ENCODE peak calls at places on chromosomes 5 and 9, in four cellular contexts. H is HCT116, G is HepG2, L is K562. V is an unnamed sample. For H3K4me1, the result is how much of the 10 kb centered on the place peaks cover.

GRCh38 chr5:2750758-2751464 is 566 bp downstream of the IRX2 start:
- DNase-seq in L (no peak), G (no peak), H (no peak), V (no peak)

GRCh38 chr9:133631111-133631510 is 5.1 kb upstream of the DBH start:
- DNase-seq in H (no peak), L (no peak), G (no peak), V (no peak)

GRCh38 chr5:133460172-133460758 is 152.1 kb downstream of the FSTL4 start:
- DNase-seq in L (peak), G (no peak), H (peak), V (peak)

GRCh38 chr5:136016945-136017530 is 11.8 kb upstream of the TGFBI start:
- DNase-seq in L (no peak), H (peak), G (no peak), V (no peak)

GRCh38 chr9:37617837-37618236 is 25.4 kb upstream of the TOMM5 start:
- DNase-seq in G (no peak), H (no peak), L (no peak), V (no peak)

GRCh38 chr9:105251133-105251532 is 6.7 kb downstream of the SLC44A1 start:
- DNase-seq in H (no peak), L (no peak), G (no peak), V (no peak)

GRCh38 chr5:149288437-149288836 is 16.8 kb downstream of the AFAP1L1 start:
- DNase-seq in L (no peak), G (no peak), H (no peak), V (no peak)

GRCh38 chr9:133972041-133972970 is 19.8 kb downstream of the VAV2 start:
- DNase-seq in G (no peak), L (no peak), H (no peak), V (no peak)

GRCh38 chr9:100595391-100596199 is 17.7 kb downstream of the CAVIN4 start:
- DNase-seq in L (peak), H (peak), G (peak), V (no peak)

GRCh38 chr5:160799160-160799559 is 52.9 kb downstream of the ATP10B start:
- DNase-seq in G (no peak), L (no peak), H (no peak), V (no peak)

GRCh38 chr9:134191455-134192209 is 27.3 kb upstream of the RNU6ATAC start:
- DNase-seq in G (no peak), H (no peak), L (no peak), V (no peak)

GRCh38 chr5:3598725-3599282 is 3.2 kb downstream of the IRX1 start:
- DNase-seq in H (no peak), G (no peak), L (no peak), V (no peak)

GRCh38 chr5:72478276-72478675 is 28.9 kb downstream of the ZNF366 start:
- DNase-seq in H (no peak), L (no peak), G (no peak), V (no peak)

GRCh38 chr9:75873707-75874106 is 16.8 kb upstream of the PCSK5 start:
- DNase-seq in L (no peak), G (no peak), H (no peak), V (no peak)

GRCh38 chr9:73176450-73176875 is 24.8 kb downstream of the ANXA1 start:
- DNase-seq in L (no peak), G (no peak), H (peak), V (no peak)

GRCh38 chr5:143693691-143694252 is 118.2 kb upstream of the HMHB1 start:
- DNase-seq in H (no peak), G (no peak), L (no peak), V (no peak)

GRCh38 chr9:112644449-112644965 is 73.4 kb downstream of the INIP start:
- DNase-seq in H (no peak), G (no peak), L (no peak), V (no peak)

GRCh38 chr9:72494051-72494450 is 27.4 kb upstream of the TMC1 start:
- DNase-seq in G (no peak), L (no peak), H (no peak), V (no peak)

GRCh38 chr5:187042-187431 is 4.3 kb upstream of the LRRC14B start:
- DNase-seq in L (no peak), H (no peak), G (no peak), V (no peak)
- TF ChIP-seq TCF7L2 in L (no peak), H (no peak), G (no peak), V (no peak)

GRCh38 chr9:91211414-91211813 is 150.3 kb downstream of the AUH start:
- DNase-seq in G (no peak), H (no peak), L (no peak), V (no peak)
- H3K4me1 ChIP-seq in G (half or more), H (under half), L (under half), V (under half)

GRCh38 chr5:76175821-76176403 is 92.7 kb downstream of the SV2C start:
- DNase-seq in G (no peak), H (no peak), L (peak), V (no peak)

GRCh38 chr5:76175051-76175666 is 92.0 kb downstream of the SV2C start:
- DNase-seq in H (peak), G (peak), L (peak), V (peak)

GRCh38 chr5:76177974-76178373 is 94.8 kb downstream of the SV2C start:
- DNase-seq in H (no peak), G (no peak), L (no peak), V (no peak)

GRCh38 chr5:76178913-76179312 is 95.7 kb downstream of the SV2C start:
- DNase-seq in G (no peak), L (no peak), H (no peak), V (no peak)

GRCh38 chr5:76180817-76181805 is 97.9 kb downstream of the SV2C start:
- DNase-seq in G (no peak), H (no peak), L (peak), V (no peak)
- TF ChIP-seq TCF7L2 in G (no peak), H (no peak), L (no peak), V (no peak)

DNA sequence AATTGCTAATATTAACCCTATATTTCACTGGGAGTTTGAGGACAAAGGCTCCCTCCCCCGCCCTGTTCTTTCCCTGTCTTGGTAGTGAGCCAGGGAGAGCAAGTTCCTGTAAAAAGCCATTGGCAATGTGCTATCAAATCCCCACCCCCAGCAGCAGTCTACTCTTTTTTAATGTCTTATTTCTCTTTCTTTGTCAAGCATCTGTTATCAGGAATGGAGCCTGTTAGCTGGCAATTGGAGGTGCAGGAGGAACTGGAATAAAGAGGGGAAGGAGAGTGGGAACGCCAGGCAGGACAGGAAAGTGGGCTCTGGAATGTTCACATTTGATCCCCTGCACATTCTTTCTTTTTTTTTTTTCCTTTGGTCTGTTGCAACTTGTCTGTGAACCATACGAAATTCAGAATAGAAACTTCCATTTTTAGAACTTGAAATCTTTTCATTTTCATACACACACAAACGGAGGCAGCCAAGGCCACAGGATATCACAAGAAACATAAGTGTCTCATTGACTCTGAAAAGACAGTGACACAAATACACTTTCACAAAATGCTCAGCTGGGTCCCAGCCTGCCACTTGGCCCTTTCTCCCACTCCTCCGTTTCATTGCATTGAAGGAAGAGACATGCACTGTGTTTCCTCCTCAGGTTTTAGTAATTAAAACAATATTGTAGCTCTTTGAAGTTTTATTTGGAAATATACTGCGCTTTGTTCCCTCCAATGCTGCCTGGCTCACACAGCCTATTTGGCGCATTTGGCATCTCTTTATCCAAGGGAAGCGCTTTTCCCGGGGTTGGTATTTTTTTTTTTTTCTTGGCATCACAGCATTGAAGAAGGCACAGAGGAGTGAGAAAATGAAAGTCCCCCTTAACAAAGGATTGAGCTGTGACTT is 665.0 kb upstream of the ZNF608 start:
- DNase-seq in H (no peak), G (no peak), L (no peak), V (no peak)
- H3K4me1 ChIP-seq in H (under half), G (under half), L (under half), V (half or more)

GRCh38 chr5:58002318-58002717 is 457.6 kb downstream of the PLK2 start:
- DNase-seq in H (no peak), G (no peak), L (no peak), V (peak)
- TF ChIP-seq TCF7L2 in H (no peak), G (no peak), L (no peak), V (no peak)

DNA sequence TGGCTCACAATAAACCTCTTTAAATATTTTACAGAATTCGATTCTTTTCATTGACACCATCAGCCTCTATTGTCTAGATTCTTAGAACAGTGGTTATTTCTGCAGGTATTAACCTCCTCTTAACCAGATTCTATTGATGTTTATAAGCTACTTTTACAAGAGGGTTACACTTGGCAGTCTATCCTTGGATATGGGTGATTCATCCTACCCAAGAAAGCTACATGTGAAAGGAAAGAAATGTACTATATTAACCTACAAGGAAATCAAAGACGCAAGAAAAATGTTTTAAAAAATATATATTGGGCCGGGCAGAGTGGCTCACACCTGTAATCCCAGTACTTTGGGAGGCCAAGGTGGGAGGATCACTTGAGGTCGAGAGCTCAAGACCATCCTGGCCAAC is 16.7 kb downstream of the SLC25A25 start:
- DNase-seq in H (no peak), L (no peak), G (no peak), V (no peak)
- H3K4me1 ChIP-seq in H (under half), L (half or more), G (under half), V (under half)

GRCh38 chr9:136343121-136343883 is 16.0 kb downstream of the GPSM1 start:
- DNase-seq in L (no peak), G (no peak), H (no peak), V (no peak)
- TF ChIP-seq TCF7L2 in L (no peak), G (no peak), H (no peak), V (no peak)

DNA sequence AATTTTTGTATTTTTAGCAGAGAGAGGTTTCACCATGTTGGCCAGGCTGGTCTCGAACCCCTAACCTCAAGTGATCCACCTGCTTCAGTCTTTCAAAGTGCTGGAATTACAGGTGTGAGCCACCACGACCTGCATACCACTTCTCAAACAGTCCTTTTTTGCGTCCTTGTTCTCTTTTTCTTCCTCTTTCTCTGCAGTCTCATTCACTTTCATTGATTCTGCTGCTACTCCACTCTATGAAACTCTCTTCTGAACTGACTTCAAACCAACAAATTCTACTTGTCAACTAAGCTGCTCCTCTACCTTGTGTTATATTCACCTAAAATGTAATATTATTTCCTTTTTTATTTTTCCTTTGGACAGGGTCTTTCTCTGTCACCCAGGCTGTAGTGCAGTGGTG is 7.9 kb downstream of the NSD1 start:
- DNase-seq in G (no peak), L (no peak), H (no peak), V (no peak)
- H3K4me1 ChIP-seq in G (under half), L (under half), H (under half), V (under half)

DNA sequence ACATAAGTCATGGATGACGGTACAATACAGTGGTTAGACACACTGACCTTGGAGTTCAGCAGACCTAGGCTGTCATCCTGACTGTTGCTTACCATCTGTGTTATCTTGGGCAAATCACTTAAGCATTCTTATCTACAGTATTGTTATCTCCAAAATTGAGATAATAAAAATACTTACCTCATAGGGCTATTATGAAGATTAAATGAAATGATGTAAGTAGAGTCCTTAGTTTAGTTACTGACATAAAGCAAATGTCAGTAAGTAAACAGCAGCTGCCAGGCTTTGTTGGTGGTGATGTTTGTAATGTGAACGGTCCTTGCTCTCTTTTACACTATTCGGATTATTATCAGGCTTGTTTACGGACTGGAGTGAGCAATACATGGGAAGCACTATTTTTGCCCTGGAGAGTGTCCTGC is 107.3 kb upstream of the DPYSL3 start:
- DNase-seq in H (no peak), L (no peak), G (no peak), V (no peak)
- TF ChIP-seq TCF7L2 in H (no peak), L (no peak), G (no peak), V (no peak)